ENCODE peak calls at places on chromosome 6, in six cellular contexts. P is uterus, G is tibial nerve, R is thyroid gland, S is IMR-90, B is ovary. A is an unnamed sample. For H3K4me1, the result is how much of the 10 kb centered on the place peaks cover.

GRCh38 chr6:157656437-157657005 is 166.5 kb upstream of the SNX9 start:
- DNase-seq in P (no peak), G (no peak), R (no peak), S (peak), B (no peak), A (no peak)

GRCh38 chr6:29465279-29465678 is 8.3 kb downstream of the OR2H1 start:
- DNase-seq in P (no peak), G (no peak), R (no peak), S (no peak), B (no peak), A (no peak)

GRCh38 chr6:99736302-99736701 is 129.7 kb downstream of the PRDM13 start:
- DNase-seq in P (no peak), G (no peak), R (no peak), S (no peak), B (no peak), A (no peak)

GRCh38 chr6:21295846-21296245 is 297.7 kb upstream of the SOX4 start:
- DNase-seq in P (no peak), G (no peak), R (no peak), S (peak), B (no peak), A (no peak)

GRCh38 chr6:137261393-137262154 is 42.4 kb upstream of the IFNGR1 start:
- DNase-seq in P (no peak), G (no peak), R (no peak), S (peak), B (no peak), A (no peak)

GRCh38 chr6:14881399-14881798 is 364.5 kb upstream of the JARID2 start:
- DNase-seq in P (no peak), G (no peak), R (no peak), S (peak), B (no peak), A (no peak)

GRCh38 chr6:104325341-104326172 is 534.2 kb downstream of the HACE1 start:
- DNase-seq in P (no peak), G (no peak), R (no peak), S (no peak), B (no peak), A (no peak)

GRCh38 chr6:163825033-163825432 is 410.5 kb downstream of the QKI start:
- DNase-seq in P (no peak), G (no peak), R (no peak), S (peak), B (no peak), A (no peak)

GRCh38 chr6:113433506-113433991 is 423.6 kb upstream of the MARCKS start:
- DNase-seq in P (peak), G (peak), R (peak), S (peak), B (no peak), A (no peak)

GRCh38 chr6:132798820-132799538 is 542 bp upstream of the SLC18B1 start:
- DNase-seq in P (peak), G (peak), R (peak), S (peak), B (peak), A (peak)

GRCh38 chr6:48476257-48476656 is 365.3 kb upstream of the PTCHD4 start:
- DNase-seq in P (no peak), G (no peak), R (no peak), S (peak), B (no peak), A (no peak)

GRCh38 chr6:125252891-125253290 is 48.9 kb downstream of the HDDC2 start:
- DNase-seq in P (no peak), G (no peak), R (no peak), S (peak), B (no peak), A (no peak)

GRCh38 chr6:129069006-129069405 is 186.1 kb downstream of the LAMA2 start:
- DNase-seq in P (no peak), G (no peak), R (no peak), S (no peak), B (no peak), A (no peak)

GRCh38 chr6:12472601-12473038 is 182.5 kb downstream of the EDN1 start:
- DNase-seq in P (peak), G (no peak), R (peak), S (peak), B (no peak), A (no peak)

GRCh38 chr6:138662474-138662873 is 111.1 kb upstream of the CCDC28A start:
- DNase-seq in P (no peak), G (no peak), R (no peak), S (peak), B (no peak), A (no peak)

GRCh38 chr6:116335612-116336011 is 35.1 kb upstream of the DSE start:
- DNase-seq in P (no peak), G (no peak), R (no peak), S (no peak), B (no peak), A (no peak)

GRCh38 chr6:116513224-116513875 is 1.9 kb downstream of the CALHM5 start:
- DNase-seq in P (no peak), G (no peak), R (no peak), S (no peak), B (no peak), A (no peak)

GRCh38 chr6:148972481-148972880 is 225.7 kb downstream of the UST start:
- DNase-seq in P (no peak), G (no peak), R (peak), S (no peak), B (peak), A (peak)

GRCh38 chr6:28979679-28980078 is 25.4 kb downstream of the ZNF311 start:
- DNase-seq in P (no peak), G (no peak), R (no peak), S (no peak), B (no peak), A (no peak)

GRCh38 chr6:90068835-90069478 is 174.7 kb downstream of the GJA10 start:
- DNase-seq in P (no peak), G (no peak), R (no peak), S (peak), B (no peak), A (no peak)

GRCh38 chr6:21883929-21884328 is 290.4 kb downstream of the SOX4 start:
- DNase-seq in P (no peak), G (no peak), R (no peak), S (no peak), B (no peak), A (no peak)

GRCh38 chr6:123524781-123525180 is 112.0 kb downstream of the TRDN start:
- DNase-seq in P (no peak), G (no peak), R (no peak), S (no peak), B (no peak), A (no peak)

GRCh38 chr6:121522265-121522664 is 86.8 kb downstream of the GJA1 start:
- DNase-seq in P (no peak), G (no peak), R (peak), S (peak), B (no peak), A (no peak)

GRCh38 chr6:163180874-163181541 is 233.5 kb upstream of the QKI start:
- DNase-seq in P (peak), G (peak), R (peak), S (no peak), B (no peak), A (no peak)

GRCh38 chr6:69796627-69797390 is at the start of gene LMBRD1:
- DNase-seq in P (peak), G (peak), R (peak), S (peak), B (peak), A (peak)

GRCh38 chr6:69792292-69792691 is 4.5 kb downstream of the LMBRD1 start:
- DNase-seq in P (no peak), G (no peak), R (no peak), S (no peak), B (no peak), A (no peak)

GRCh38 chr6:69795469-69796080 is 1.2 kb downstream of the LMBRD1 start:
- DNase-seq in P (no peak), G (no peak), R (no peak), S (no peak), B (no peak), A (no peak)

GRCh38 chr6:69801225-69801624 is 4.4 kb upstream of the LMBRD1 start:
- DNase-seq in P (no peak), G (no peak), R (no peak), S (no peak), B (no peak), A (no peak)

DNA sequence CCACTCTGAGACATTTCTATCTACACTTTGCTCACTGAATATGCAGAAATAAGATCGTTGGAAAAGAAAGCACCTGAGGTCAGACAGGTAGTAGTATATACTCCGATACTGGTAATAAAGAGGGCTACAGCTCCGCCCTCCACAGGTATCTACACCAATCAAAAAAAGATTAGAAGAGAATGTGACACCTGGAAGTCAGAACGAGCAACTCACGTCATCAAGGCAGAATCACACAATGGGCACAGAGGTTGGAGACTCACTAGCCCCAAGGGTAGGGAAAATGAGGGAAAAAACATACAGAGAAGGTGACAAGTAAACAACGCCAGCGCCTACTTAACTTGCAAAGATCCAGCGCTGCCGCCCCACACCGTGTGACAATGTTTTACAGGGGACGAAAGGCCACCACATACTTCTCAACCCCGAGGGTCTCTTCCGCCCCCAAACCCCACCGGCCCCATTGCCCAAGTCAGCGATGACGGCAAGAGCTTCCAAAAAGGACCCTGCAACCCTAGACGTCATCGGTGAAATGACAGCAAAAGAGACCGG is 656 bp downstream of the LMBRD1 start:
- DNase-seq in P (no peak), G (no peak), R (peak), S (peak), B (no peak), A (no peak)
- TF ChIP-seq POLR2A in P (no peak), G (no peak), R (peak), S (no peak), B (no peak), A (no peak)

GRCh38 chr6:37514377-37514776 is 14.7 kb upstream of the CCDC167 start:
- DNase-seq in P (no peak), G (no peak), R (no peak), S (peak), B (no peak), A (no peak)

GRCh38 chr6:37513155-37513554 is 13.5 kb upstream of the CCDC167 start:
- DNase-seq in P (no peak), G (no peak), R (no peak), S (no peak), B (no peak), A (no peak)

GRCh38 chr6:37512400-37512958 is 12.8 kb upstream of the CCDC167 start:
- DNase-seq in P (no peak), G (no peak), R (no peak), S (no peak), B (no peak), A (no peak)

GRCh38 chr6:37513576-37513975 is 13.9 kb upstream of the CCDC167 start:
- DNase-seq in P (no peak), G (no peak), R (no peak), S (no peak), B (no peak), A (no peak)

GRCh38 chr6:37511910-37512399 is 12.3 kb upstream of the CCDC167 start:
- DNase-seq in P (no peak), G (no peak), R (no peak), S (no peak), B (no peak), A (no peak)
- H3K4me1 ChIP-seq in P (under half), G (under half), R (under half), S (under half), B (under half), A (under half)

GRCh38 chr6:158708239-158708638 is 58.4 kb downstream of the SYTL3 start:
- DNase-seq in P (peak), G (no peak), R (peak), S (peak), B (peak), A (peak)
- H3K4me3 ChIP-seq in P (no peak), G (no peak), R (no peak), S (no peak), B (no peak), A (no peak)

DNA sequence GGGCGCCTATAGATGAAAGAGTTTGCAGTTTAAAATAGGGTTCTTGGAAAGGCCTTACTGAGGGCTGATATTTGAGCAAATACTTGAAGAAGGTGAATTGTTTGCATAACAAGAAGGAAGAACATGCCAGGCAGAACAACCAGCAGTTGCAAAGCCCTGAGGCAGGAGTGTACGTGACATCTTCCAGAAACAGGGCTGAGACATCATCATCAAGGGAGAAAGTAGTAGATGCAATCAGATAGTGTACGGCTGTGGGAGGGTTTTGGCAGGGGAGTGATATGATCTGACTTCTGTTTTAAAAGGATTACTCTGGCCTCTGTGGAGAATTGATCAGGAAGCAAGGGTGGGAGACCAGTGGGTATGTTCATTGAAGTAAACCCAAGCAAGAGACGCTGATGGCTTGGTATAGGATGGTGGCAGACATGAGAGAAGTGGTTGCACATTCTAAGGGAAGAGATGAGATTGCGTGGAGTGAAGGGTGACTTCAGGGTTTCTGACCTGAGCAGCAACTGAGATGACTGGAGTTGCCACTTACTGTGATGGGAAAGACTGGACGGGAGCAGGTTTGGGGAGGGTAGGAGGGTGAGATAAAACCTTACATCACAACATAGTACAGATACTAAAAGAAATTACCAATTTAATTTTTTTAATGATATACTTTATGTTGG is 28.8 kb downstream of the RIOK1 start:
- DNase-seq in P (no peak), G (no peak), R (no peak), S (peak), B (no peak), A (no peak)
- TF ChIP-seq POLR2A in P (no peak), G (no peak), R (no peak), S (no peak), B (no peak), A (no peak)

DNA sequence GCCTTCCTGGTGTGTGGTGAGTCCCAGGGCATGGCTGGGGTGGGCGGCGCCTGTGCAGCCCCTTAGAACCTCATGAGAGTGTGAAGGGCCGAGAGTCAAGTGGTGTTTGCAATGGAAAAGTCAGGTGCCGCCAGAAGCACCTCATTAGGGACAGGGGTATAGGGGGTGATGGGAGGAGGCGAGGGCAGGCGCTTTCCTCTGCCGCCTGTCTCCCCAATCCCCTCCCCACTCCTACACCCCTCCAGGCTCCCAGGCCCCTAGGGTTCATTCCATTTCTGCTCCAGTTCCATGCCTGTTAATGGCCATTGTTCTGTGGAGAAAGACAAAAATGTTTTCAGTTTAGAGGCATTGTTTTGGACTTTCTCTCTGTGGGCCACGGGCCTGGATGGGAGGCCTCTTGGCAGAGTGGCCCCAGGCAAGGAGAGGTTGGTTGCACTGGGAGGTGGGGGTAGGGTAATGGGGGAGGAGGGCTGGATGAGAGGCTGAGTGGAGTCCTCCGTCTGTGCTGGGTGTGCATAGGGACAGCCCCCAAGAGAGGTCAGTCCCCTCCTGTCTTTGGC is 21.4 kb upstream of the SCUBE3 start:
- DNase-seq in P (no peak), G (no peak), R (no peak), S (no peak), B (no peak), A (no peak)
- H3K4me1 ChIP-seq in P (under half), G (under half), R (under half), S (under half), B (under half), A (under half)